ENCODE peak calls at places on chromosomes 6 and 20, in ten cellular contexts. L is heart left ventricle, T is BJ, N is lower lobe of right lung, Q is neural progenitor cell, Z is adrenal gland, U is nephron progenitor cell, H is PC-3, O is fibroblast of the aortic adventitia, E is astrocyte of the cerebellum. M is an unnamed sample.

GRCh38 chr20:7113577-7114466 is 346.3 kb downstream of the BMP2 start:
- DNase-seq in H (peak; percentile 59), L (peak; percentile 65), T (no peak), N (no peak), Q (peak; percentile 83), E (peak; percentile 15), U (peak; percentile 70), O (peak; percentile 59), Z (peak; percentile 24), M (no peak)

GRCh38 chr6:139882234-139882633 is 507.8 kb upstream of the CITED2 start:
- DNase-seq in U (peak; percentile 14), N (no peak), H (no peak), T (no peak), Q (no peak), L (no peak), Z (no peak), E (no peak), O (peak; percentile 23), M (no peak)

GRCh38 chr6:105740946-105741605 is 338.2 kb upstream of the PREP start:
- DNase-seq in H (no peak), U (no peak), L (peak; percentile 35), Q (no peak), T (no peak), E (no peak), O (peak; percentile 26), Z (no peak), N (no peak), M (no peak)

GRCh38 chr20:45861157-45862075 is 4.0 kb downstream of the ZSWIM3 start:
- DNase-seq in U (no peak), N (no peak), Q (no peak), O (no peak), E (no peak), L (no peak), H (no peak), T (no peak), Z (no peak), M (no peak)

GRCh38 chr6:43668151-43669028 is 19.2 kb downstream of the MRPS18A start:
- DNase-seq in H (peak; percentile 92), T (no peak), O (peak; percentile 39), U (peak; percentile 72), N (peak; percentile 73), Q (peak; percentile 80), E (no peak), Z (peak; percentile 81), L (peak; percentile 78), M (peak; percentile 79)

GRCh38 chr6:158219229-158219628 is 51.1 kb downstream of the GTF2H5 start:
- DNase-seq in E (no peak), T (peak; percentile 78), O (peak; percentile 98), U (no peak), N (no peak), Q (no peak), H (no peak), L (no peak), Z (no peak), M (no peak)

GRCh38 chr6:155187096-155187495 is 76.7 kb upstream of the CLDN20 start:
- DNase-seq in T (no peak), H (no peak), U (no peak), O (no peak), E (no peak), Q (no peak), Z (no peak), L (no peak), N (no peak), M (peak; percentile 36)

GRCh38 chr6:12150812-12151432 is 138.8 kb downstream of the HIVEP1 start:
- DNase-seq in O (no peak), N (no peak), Q (peak; percentile 72), Z (no peak), U (peak; percentile 46), L (no peak), T (no peak), H (peak; percentile 72), E (no peak), M (no peak)

GRCh38 chr6:167116838-167117228 is 6.1 kb upstream of the CCR6 start:
- DNase-seq in T (no peak), N (no peak), U (no peak), L (no peak), Q (no peak), Z (no peak), O (no peak), E (no peak), H (no peak), M (no peak)

GRCh38 chr6:167113047-167113446 is 9.8 kb upstream of the CCR6 start:
- DNase-seq in Q (no peak), E (no peak), N (no peak), O (no peak), H (no peak), Z (no peak), T (no peak), L (no peak), U (no peak), M (peak; percentile 60)

GRCh38 chr6:167116109-167116837 is 6.6 kb upstream of the CCR6 start:
- DNase-seq in U (no peak), L (no peak), H (no peak), T (no peak), E (no peak), O (peak; percentile 38), Q (no peak), N (no peak), Z (no peak), M (no peak)

GRCh38 chr6:167113935-167114910 is 8.7 kb upstream of the CCR6 start:
- DNase-seq in L (no peak), O (no peak), H (no peak), E (no peak), N (no peak), T (no peak), U (peak; percentile 41), Q (no peak), Z (no peak), M (peak; percentile 91)

DNA sequence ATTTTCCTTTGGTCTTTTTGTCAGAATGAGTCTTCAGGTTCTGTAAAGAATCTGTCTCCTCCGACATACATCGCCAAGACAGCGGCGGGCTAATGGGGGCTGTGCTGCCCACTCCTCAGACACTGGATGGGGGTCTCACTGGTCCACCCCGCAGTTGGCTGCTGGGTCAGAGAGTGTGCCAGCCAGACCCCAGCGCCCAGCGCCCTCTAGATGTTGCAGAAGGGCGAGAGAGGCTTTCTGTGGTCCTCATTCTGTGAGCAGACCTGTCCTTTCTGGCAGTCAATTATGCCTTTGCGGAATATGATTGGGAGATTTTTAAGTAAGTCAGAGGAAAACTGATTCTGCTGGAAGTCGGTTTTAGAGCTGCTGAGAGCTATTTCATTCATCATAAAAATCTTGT is 7.8 kb upstream of the CCR6 start:
- DNase-seq in T (no peak), N (no peak), E (no peak), Q (no peak), U (no peak), O (no peak), H (no peak), L (no peak), Z (no peak), M (no peak)
- TF ChIP-seq CTCF in T (no peak), N (no peak), E (no peak), Q (peak; percentile 38), U (no peak), O (no peak), H (no peak), L (no peak), Z (no peak), M (peak; percentile 27)

DNA sequence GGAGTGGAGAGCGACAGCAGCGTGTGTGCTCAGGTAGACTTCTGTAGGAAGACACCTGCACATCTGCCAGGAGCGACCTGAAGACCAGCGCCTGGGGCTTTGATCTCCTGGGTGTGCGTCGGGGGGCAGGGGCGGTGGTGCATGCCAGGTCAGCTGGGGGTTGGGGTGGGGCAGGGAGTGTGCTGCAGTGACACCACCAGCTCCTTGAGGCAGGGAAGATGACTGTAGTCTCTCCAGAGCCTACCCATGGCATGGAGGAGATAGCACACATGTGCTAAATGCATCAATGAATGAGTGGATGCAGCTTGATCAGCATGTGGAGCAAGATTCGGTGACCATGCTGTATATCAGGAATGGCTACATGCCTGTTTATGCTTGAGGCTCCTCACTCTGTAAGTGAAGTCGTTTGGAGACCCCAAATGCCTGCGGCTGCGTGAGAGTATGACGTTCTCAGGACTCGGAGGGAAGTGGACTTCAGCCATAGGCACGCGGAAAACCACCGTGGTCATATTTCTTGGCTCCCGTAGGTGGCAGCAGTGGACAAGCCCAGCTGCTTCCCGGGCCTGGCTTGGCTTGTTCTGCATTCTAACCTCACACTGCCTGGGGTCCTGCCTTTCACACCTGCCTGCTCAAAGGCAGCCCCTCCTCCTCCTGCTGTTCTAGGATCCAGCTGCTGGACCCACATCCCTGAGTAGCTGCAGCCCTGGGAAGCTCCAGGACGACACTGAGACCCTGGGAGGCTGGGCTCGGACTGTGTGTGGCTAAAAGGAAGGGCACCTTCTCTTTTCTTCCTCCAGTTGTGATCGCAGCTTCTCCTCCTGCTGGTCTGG is 39.4 kb upstream of the KCNK16 start:
- DNase-seq in Q (peak; percentile 86), O (peak; percentile 65), E (peak; percentile 40), Z (peak; percentile 70), L (peak; percentile 64), H (peak; percentile 68), N (peak; percentile 62), T (no peak), U (peak; percentile 79), M (peak; percentile 86)
- TF ChIP-seq CTCF in Q (peak; percentile 69), O (peak; percentile 88), E (peak; percentile 93), Z (peak; percentile 71), L (peak; percentile 80), H (peak; percentile 77), N (peak; percentile 79), T (peak; percentile 89), U (peak; percentile 82), M (peak; percentile 66)

DNA sequence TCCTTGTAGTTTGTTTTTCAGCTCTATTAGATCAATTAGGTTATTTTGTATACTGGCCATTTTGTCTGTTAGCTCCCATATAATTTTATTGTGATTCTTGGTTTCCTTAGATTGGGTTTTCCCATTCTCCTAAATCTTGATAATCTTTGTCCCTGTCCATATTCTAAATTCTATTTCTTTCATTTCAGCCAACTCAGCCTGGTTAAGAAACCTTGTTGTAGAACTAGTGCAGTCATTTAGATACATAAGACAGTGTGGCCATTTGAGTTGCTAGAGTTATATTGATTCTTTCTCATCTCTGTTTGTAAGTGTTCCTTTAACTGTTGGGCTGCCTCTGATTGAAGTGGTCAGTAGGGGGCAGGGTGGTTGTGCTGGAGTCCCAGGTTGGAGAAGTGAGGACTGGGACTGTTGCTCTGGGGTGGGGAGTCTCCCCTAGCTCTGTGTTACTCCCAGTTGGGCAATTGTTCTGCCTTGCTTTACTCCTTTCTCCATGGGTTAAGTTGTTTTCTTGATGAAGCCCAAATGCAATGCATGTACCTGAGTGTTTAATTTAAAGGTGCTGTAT is 98.8 kb upstream of the NRN1 start:
- DNase-seq in H (no peak), T (no peak), O (no peak), Q (peak; percentile 35), E (no peak), U (peak; percentile 10), L (no peak), N (no peak), Z (no peak), M (no peak)
- TF ChIP-seq CTCF in H (peak; percentile 34), T (no peak), O (no peak), Q (peak; percentile 63), E (no peak), U (no peak), L (no peak), N (no peak), Z (no peak), M (peak; percentile 22)

GRCh38 chr6:156950084-156950483 is 172.9 kb downstream of the ARID1B start:
- DNase-seq in U (no peak), T (no peak), H (no peak), O (no peak), E (no peak), L (no peak), Z (no peak), N (no peak), Q (no peak), M (no peak)

GRCh38 chr6:156948240-156948639 is 171.1 kb downstream of the ARID1B start:
- DNase-seq in T (no peak), H (no peak), E (no peak), Q (no peak), L (no peak), U (no peak), O (no peak), Z (no peak), N (no peak), M (no peak)

GRCh38 chr6:156946370-156946936 is 169.3 kb downstream of the ARID1B start:
- DNase-seq in U (no peak), Q (no peak), Z (no peak), H (no peak), N (no peak), E (no peak), O (no peak), L (no peak), T (no peak), M (no peak)

GRCh38 chr6:156949376-156949775 is 172.2 kb downstream of the ARID1B start:
- DNase-seq in Q (no peak), U (no peak), O (peak; percentile 70), L (no peak), H (peak; percentile 78), T (no peak), E (peak; percentile 51), N (no peak), Z (no peak), M (no peak)

GRCh38 chr6:156948807-156949206 is 171.6 kb downstream of the ARID1B start:
- DNase-seq in U (no peak), H (peak; percentile 81), O (peak; percentile 81), T (peak; percentile 30), Q (no peak), L (no peak), E (peak; percentile 62), Z (no peak), N (no peak), M (no peak)
- TF ChIP-seq CTCF in U (no peak), H (peak; percentile 32), O (no peak), T (no peak), Q (no peak), L (no peak), E (no peak), Z (no peak), N (no peak), M (no peak)

M was measured in GM13976.